ENCODE peak calls at places on chromosomes 16 and 17, in four cellular contexts. One of them, this sample, is unnamed.

GRCh38 chr17:7334938-7335538 is 1.3 kb upstream of the ACAP1 start:
- DNase-seq in heart left ventricle: no peak
- DNase-seq in ovary: no peak
- DNase-seq in Caco-2: no peak
- DNase-seq in this sample: no peak

GRCh38 chr16:9151597-9151996 is 60.2 kb downstream of the HAPSTR1 start:
- DNase-seq in heart left ventricle: no peak
- DNase-seq in ovary: no peak
- DNase-seq in Caco-2: no peak
- DNase-seq in this sample: no peak

GRCh38 chr17:80931421-80932265 is 60.0 kb upstream of the CHMP6 start:
- DNase-seq in heart left ventricle: no peak
- DNase-seq in ovary: no peak
- DNase-seq in Caco-2: no peak
- DNase-seq in this sample: no peak

GRCh38 chr17:60421273-60422161 is 772 bp upstream of the CHCT1 start:
- DNase-seq in heart left ventricle: peak
- DNase-seq in ovary: peak
- DNase-seq in Caco-2: peak
- DNase-seq in this sample: peak

GRCh38 chr16:5214466-5214865 is 116.9 kb upstream of the EEF2KMT start:
- DNase-seq in heart left ventricle: no peak
- DNase-seq in ovary: no peak
- DNase-seq in Caco-2: no peak
- DNase-seq in this sample: no peak

GRCh38 chr17:17445925-17446665 is 30.7 kb upstream of the MED9 start:
- DNase-seq in heart left ventricle: no peak
- DNase-seq in ovary: no peak
- DNase-seq in Caco-2: peak
- DNase-seq in this sample: peak

GRCh38 chr17:30997842-30998241 is 27.0 kb downstream of the RNF135 start:
- DNase-seq in heart left ventricle: no peak
- DNase-seq in ovary: no peak
- DNase-seq in Caco-2: no peak
- DNase-seq in this sample: peak

GRCh38 chr17:40453881-40454630 is 10.8 kb downstream of the IGFBP4 start:
- DNase-seq in heart left ventricle: no peak
- DNase-seq in ovary: peak
- DNase-seq in Caco-2: no peak
- DNase-seq in this sample: no peak

GRCh38 chr16:67431805-67432476 is 1.0 kb downstream of the HSD11B2 start:
- DNase-seq in heart left ventricle: no peak
- DNase-seq in ovary: peak
- DNase-seq in Caco-2: no peak
- DNase-seq in this sample: peak

GRCh38 chr16:68286153-68287074 is 22.1 kb downstream of the SLC7A6 start:
- DNase-seq in heart left ventricle: no peak
- DNase-seq in ovary: no peak
- DNase-seq in Caco-2: no peak
- DNase-seq in this sample: no peak

GRCh38 chr17:42463976-42464400 is 5.3 kb downstream of the ATP6V0A1 start:
- DNase-seq in heart left ventricle: no peak
- DNase-seq in ovary: no peak
- DNase-seq in Caco-2: peak
- DNase-seq in this sample: peak

GRCh38 chr17:14098246-14098645 is 28.9 kb downstream of the COX10 start:
- DNase-seq in heart left ventricle: no peak
- DNase-seq in ovary: no peak
- DNase-seq in Caco-2: peak
- DNase-seq in this sample: no peak

GRCh38 chr17:14103821-14104220 is 34.5 kb downstream of the COX10 start:
- DNase-seq in heart left ventricle: no peak
- DNase-seq in ovary: no peak
- DNase-seq in Caco-2: no peak
- DNase-seq in this sample: no peak

GRCh38 chr17:14107889-14108288 is 38.6 kb downstream of the COX10 start:
- DNase-seq in heart left ventricle: no peak
- DNase-seq in ovary: no peak
- DNase-seq in Caco-2: no peak
- DNase-seq in this sample: no peak

GRCh38 chr17:14101976-14102375 is 32.7 kb downstream of the COX10 start:
- DNase-seq in heart left ventricle: no peak
- DNase-seq in ovary: no peak
- DNase-seq in Caco-2: no peak
- DNase-seq in this sample: no peak
- H3K4me3 ChIP-seq in heart left ventricle: no peak
- H3K4me3 ChIP-seq in ovary: no peak
- H3K4me3 ChIP-seq in Caco-2: no peak
- H3K4me3 ChIP-seq in this sample: no peak

DNA sequence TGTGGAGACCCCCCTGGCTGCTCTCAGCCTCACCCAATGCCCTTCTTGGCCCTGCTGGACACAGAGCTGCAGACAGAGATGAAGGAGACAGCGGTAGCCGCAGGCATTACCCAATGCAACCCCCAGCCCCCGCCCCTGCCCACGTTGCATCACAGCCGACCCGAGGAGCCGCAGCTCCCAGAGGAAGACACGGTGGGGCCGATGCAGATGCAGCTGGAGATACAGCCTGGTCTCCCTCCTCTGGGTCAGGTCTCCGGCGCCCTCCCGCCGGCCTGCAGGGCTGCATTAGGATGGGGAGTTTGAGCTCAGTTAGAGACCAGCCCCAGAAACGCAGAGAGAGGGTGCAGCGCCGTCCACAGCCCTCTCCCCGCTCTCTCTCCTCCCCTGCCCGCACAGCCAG is 19.4 kb upstream of the UBE2I start:
- DNase-seq in heart left ventricle: no peak
- DNase-seq in ovary: no peak
- DNase-seq in Caco-2: no peak
- DNase-seq in this sample: no peak
- H3K4me3 ChIP-seq in heart left ventricle: no peak
- H3K4me3 ChIP-seq in ovary: no peak
- H3K4me3 ChIP-seq in Caco-2: no peak
- H3K4me3 ChIP-seq in this sample: no peak

GRCh38 chr17:9825751-9826150 is at the start of gene GLP2R:
- DNase-seq in heart left ventricle: no peak
- DNase-seq in ovary: no peak
- DNase-seq in Caco-2: no peak
- DNase-seq in this sample: no peak
- H3K4me3 ChIP-seq in heart left ventricle: no peak
- H3K4me3 ChIP-seq in ovary: no peak
- H3K4me3 ChIP-seq in Caco-2: no peak
- H3K4me3 ChIP-seq in this sample: no peak

DNA sequence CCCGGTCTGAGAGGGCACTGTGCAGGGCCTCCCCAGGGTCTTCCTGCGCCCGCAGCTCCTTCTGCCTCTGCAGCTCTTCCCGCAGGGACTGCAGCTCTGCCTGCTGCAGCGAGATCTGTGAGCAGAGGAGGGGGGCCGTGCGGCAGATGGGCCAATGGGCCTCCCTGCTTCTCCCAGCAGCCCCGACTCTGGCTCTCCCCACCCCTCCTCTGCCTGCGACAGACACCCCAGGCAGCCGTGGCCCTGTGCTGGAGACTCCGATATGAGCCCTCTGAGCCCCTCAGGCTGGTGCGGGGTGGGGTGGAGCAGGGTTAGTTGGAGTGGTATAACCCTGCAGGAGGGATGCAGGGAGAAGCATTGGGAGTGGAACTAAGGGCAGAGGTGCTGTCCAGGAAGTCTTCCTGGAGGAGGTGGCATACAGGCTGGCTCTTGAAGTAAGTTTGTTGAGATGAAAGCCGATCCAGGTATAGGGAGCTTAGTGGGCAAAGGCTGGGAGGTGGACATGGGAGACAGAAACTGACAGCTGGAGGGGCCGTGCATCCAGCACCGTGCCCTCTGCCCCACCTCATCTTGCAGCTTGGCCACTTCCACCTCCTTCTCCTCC is 5.0 kb downstream of the THOC6 start:
- DNase-seq in heart left ventricle: no peak
- DNase-seq in ovary: no peak
- DNase-seq in Caco-2: no peak
- DNase-seq in this sample: no peak
- H3K4me3 ChIP-seq in heart left ventricle: no peak
- H3K4me3 ChIP-seq in ovary: no peak
- H3K4me3 ChIP-seq in Caco-2: no peak
- H3K4me3 ChIP-seq in this sample: no peak

GRCh38 chr16:70611785-70612303 is 34.5 kb upstream of the IL34 start:
- DNase-seq in heart left ventricle: no peak
- DNase-seq in ovary: no peak
- DNase-seq in Caco-2: no peak
- DNase-seq in this sample: no peak

GRCh38 chr16:70612931-70613330 is 33.4 kb upstream of the IL34 start:
- DNase-seq in heart left ventricle: no peak
- DNase-seq in ovary: no peak
- DNase-seq in Caco-2: no peak
- DNase-seq in this sample: no peak

GRCh38 chr16:70608516-70608915 is 37.8 kb upstream of the IL34 start:
- DNase-seq in heart left ventricle: no peak
- DNase-seq in ovary: no peak
- DNase-seq in Caco-2: peak
- DNase-seq in this sample: no peak

GRCh38 chr16:70611224-70611598 is 35.1 kb upstream of the IL34 start:
- DNase-seq in heart left ventricle: no peak
- DNase-seq in ovary: no peak
- DNase-seq in Caco-2: no peak
- DNase-seq in this sample: no peak

GRCh38 chr16:70610273-70611223 is 35.8 kb upstream of the IL34 start:
- DNase-seq in heart left ventricle: peak
- DNase-seq in ovary: no peak
- DNase-seq in Caco-2: peak
- DNase-seq in this sample: peak
- H3K4me3 ChIP-seq in heart left ventricle: no peak
- H3K4me3 ChIP-seq in ovary: no peak
- H3K4me3 ChIP-seq in Caco-2: no peak
- H3K4me3 ChIP-seq in this sample: no peak

DNA sequence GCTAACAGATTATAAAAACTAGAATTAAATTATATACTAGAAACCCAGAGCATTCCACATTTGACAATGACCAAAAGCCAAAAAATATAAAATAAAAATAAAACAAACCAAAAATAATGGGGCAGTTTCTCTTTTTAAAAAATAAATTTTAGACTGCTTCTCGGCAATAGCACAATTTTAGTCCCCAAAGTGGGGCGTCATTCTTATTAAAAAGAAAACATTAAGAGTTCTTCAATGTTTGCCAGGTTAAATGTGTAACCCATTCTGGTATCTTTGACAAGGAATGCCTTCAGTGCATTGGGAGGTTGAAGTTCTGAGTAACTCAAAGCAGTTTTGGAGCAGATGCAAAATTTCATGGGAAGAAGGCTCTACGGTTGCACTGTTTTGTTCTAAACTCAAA is 3.3 kb downstream of the MAF start:
- DNase-seq in heart left ventricle: no peak
- DNase-seq in ovary: no peak
- DNase-seq in Caco-2: no peak
- DNase-seq in this sample: no peak
- H3K4me3 ChIP-seq in heart left ventricle: peak
- H3K4me3 ChIP-seq in ovary: peak
- H3K4me3 ChIP-seq in Caco-2: no peak
- H3K4me3 ChIP-seq in this sample: peak

DNA sequence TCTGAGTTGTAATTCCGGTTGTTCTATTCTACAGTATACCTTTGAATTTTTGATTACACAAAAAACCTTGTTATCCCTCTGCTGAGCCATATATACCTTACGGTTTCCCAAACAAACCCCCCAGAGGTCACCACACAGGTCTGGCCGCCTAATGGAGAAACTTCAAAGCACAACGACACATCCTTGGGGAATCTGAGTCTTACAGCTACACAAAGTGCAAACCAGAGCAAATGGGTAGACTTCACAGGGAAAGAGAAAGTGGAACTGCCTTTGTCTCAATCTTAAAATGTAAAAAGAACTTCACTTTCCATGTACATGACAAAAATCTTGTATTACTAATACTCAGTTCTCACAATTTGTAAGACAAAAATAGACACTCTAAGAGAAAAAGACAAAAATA is 2.7 kb downstream of the FBXO31 start:
- DNase-seq in heart left ventricle: no peak
- DNase-seq in ovary: peak
- DNase-seq in Caco-2: no peak
- DNase-seq in this sample: no peak
- H3K4me3 ChIP-seq in heart left ventricle: no peak
- H3K4me3 ChIP-seq in ovary: peak
- H3K4me3 ChIP-seq in Caco-2: no peak
- H3K4me3 ChIP-seq in this sample: no peak

DNA sequence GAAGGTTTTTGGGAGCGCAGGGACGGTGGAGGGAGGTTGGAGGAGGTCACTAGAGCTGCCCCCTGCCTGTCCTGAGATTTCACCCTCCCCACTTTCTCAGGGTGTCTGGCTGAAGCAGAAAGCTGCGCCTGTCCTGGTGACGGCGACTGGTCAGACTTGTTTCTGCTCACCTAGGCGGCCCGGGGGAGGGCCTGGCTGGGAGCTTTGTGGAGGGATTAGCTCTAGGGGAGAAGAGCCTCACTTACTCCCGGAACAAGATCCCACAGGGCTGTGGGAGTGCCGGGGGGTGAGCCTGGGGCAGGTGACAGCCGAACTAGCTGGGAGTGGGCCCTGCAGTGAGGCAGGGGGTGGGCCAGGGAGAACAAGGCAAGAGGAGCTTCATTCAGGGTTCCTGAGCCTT is 11.5 kb downstream of the NHERF1 start:
- DNase-seq in heart left ventricle: no peak
- DNase-seq in ovary: no peak
- DNase-seq in Caco-2: peak
- DNase-seq in this sample: no peak
- H3K4me3 ChIP-seq in heart left ventricle: no peak
- H3K4me3 ChIP-seq in ovary: no peak
- H3K4me3 ChIP-seq in Caco-2: no peak
- H3K4me3 ChIP-seq in this sample: no peak

GRCh38 chr16:85483424-85483823 is 129.7 kb upstream of the GSE1 start:
- DNase-seq in heart left ventricle: no peak
- DNase-seq in ovary: no peak
- DNase-seq in Caco-2: no peak
- DNase-seq in this sample: no peak

GRCh38 chr16:85480727-85481101 is 132.4 kb upstream of the GSE1 start:
- DNase-seq in heart left ventricle: no peak
- DNase-seq in ovary: no peak
- DNase-seq in Caco-2: no peak
- DNase-seq in this sample: no peak

GRCh38 chr16:85481206-85481605 is 131.9 kb upstream of the GSE1 start:
- DNase-seq in heart left ventricle: no peak
- DNase-seq in ovary: no peak
- DNase-seq in Caco-2: no peak
- DNase-seq in this sample: no peak

GRCh38 chr16:85479972-85480726 is 133.0 kb upstream of the GSE1 start:
- DNase-seq in heart left ventricle: no peak
- DNase-seq in ovary: no peak
- DNase-seq in Caco-2: no peak
- DNase-seq in this sample: peak

GRCh38 chr16:85481738-85482137 is 131.4 kb upstream of the GSE1 start:
- DNase-seq in heart left ventricle: no peak
- DNase-seq in ovary: no peak
- DNase-seq in Caco-2: no peak
- DNase-seq in this sample: no peak
- H3K4me3 ChIP-seq in heart left ventricle: no peak
- H3K4me3 ChIP-seq in ovary: no peak
- H3K4me3 ChIP-seq in Caco-2: no peak
- H3K4me3 ChIP-seq in this sample: no peak

DNA sequence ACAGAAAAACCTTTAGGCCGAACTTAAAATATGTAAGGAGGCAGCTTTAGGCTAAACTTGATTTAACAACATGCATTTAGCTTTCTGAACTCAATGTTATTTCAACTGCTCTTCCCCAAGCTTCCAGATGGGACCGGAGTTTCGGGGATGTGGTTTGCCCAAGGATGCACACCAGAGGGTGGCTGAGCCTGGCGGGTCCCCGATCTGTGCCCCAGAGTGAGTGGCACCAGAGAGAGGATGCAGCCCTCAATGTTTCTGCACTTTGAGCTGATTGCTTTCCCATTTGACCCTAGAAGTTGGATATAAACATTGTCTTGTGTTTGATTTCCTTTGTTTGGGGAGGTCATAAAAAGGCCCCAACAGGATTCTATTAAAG is 348.0 kb upstream of the TNRC6C start:
- DNase-seq in heart left ventricle: no peak
- DNase-seq in ovary: no peak
- DNase-seq in Caco-2: no peak
- DNase-seq in this sample: no peak
- H3K4me3 ChIP-seq in heart left ventricle: no peak
- H3K4me3 ChIP-seq in ovary: peak
- H3K4me3 ChIP-seq in Caco-2: no peak
- H3K4me3 ChIP-seq in this sample: no peak